ENCODE peak calls at places on chromosome 16, in eight cellular contexts. Z is GM23338, P is HCT116, U is pancreas, A is uterus, H is stomach, Q is cardiac muscle cell, N is breast epithelium. G is an unnamed sample. For H3K27me3, the result is how much of the 10 kb centered on the place peaks cover.

GRCh38 chr16:57562066-57562465 is 19.6 kb downstream of the ADGRG5 start:
- DNase-seq in P (no peak), N (no peak), A (no peak), Q (no peak), U (no peak), H (no peak), Z (no peak), G (no peak)

GRCh38 chr16:19757762-19758595 is 39.9 kb downstream of the IQCK start:
- DNase-seq in U (no peak), Q (no peak), A (no peak), Z (no peak), P (no peak), N (no peak), H (no peak), G (no peak)

GRCh38 chr16:3695610-3696369 is 21.5 kb downstream of the TRAP1 start:
- DNase-seq in Q (no peak), P (no peak), N (no peak), H (peak), U (peak), A (no peak), Z (no peak), G (no peak)

GRCh38 chr16:55340445-55340844 is 16.4 kb downstream of the IRX6 start:
- DNase-seq in N (no peak), A (no peak), Z (no peak), Q (no peak), P (no peak), H (no peak), U (no peak), G (no peak)

GRCh38 chr16:14489460-14489859 is 140.6 kb downstream of the PARN start:
- DNase-seq in N (no peak), Z (peak), U (no peak), A (no peak), H (no peak), P (peak), Q (peak), G (no peak)

GRCh38 chr16:78364501-78364900 is 265.0 kb downstream of the WWOX start:
- DNase-seq in P (no peak), U (no peak), Z (no peak), A (no peak), Q (no peak), N (no peak), H (no peak), G (no peak)

GRCh38 chr16:12260647-12261262 is 284.2 kb downstream of the SNX29 start:
- DNase-seq in U (no peak), P (peak), N (no peak), Z (peak), H (no peak), Q (peak), A (no peak), G (no peak)

GRCh38 chr16:68358951-68359350 is 48.1 kb downstream of the PRMT7 start:
- DNase-seq in N (no peak), U (peak), P (no peak), Q (no peak), H (no peak), A (no peak), Z (no peak), G (no peak)

GRCh38 chr16:30112197-30113030 is 923 bp downstream of the GDPD3 start:
- DNase-seq in Z (peak), U (peak), A (peak), H (peak), Q (peak), N (no peak), P (no peak), G (peak)

GRCh38 chr16:57013902-57014301 is 24.5 kb downstream of the NLRC5 start:
- DNase-seq in P (no peak), H (no peak), U (no peak), N (no peak), Q (no peak), Z (no peak), A (no peak), G (no peak)

GRCh38 chr16:54286330-54287017 is at the start of gene IRX3:
- DNase-seq in U (peak), H (peak), P (peak), Q (peak), A (peak), N (peak), Z (peak), G (no peak)

GRCh38 chr16:70805380-70805779 is 4.4 kb upstream of the VAC14 start:
- DNase-seq in Q (no peak), P (no peak), N (no peak), Z (peak), H (no peak), A (no peak), U (no peak), G (no peak)

GRCh38 chr16:17638134-17638533 is 167.4 kb upstream of the XYLT1 start:
- DNase-seq in Z (no peak), H (no peak), A (no peak), Q (no peak), U (no peak), N (no peak), P (no peak), G (no peak)

GRCh38 chr16:2429037-2429770 is at the start of gene CCNF:
- DNase-seq in N (peak), Z (peak), P (peak), Q (peak), U (peak), A (peak), H (peak), G (peak)

GRCh38 chr16:28309811-28310311 is 17.5 kb downstream of the SBK1 start:
- DNase-seq in U (no peak), H (no peak), A (no peak), Q (no peak), Z (no peak), P (no peak), N (no peak), G (no peak)

GRCh38 chr16:56977256-56977655 is 12.1 kb upstream of the NLRC5 start:
- DNase-seq in A (no peak), U (no peak), N (no peak), Q (no peak), Z (no peak), P (no peak), H (no peak), G (no peak)

GRCh38 chr16:82585675-82586074 is 41.1 kb upstream of the CDH13 start:
- DNase-seq in N (no peak), P (no peak), H (no peak), Q (no peak), Z (no peak), A (no peak), U (no peak), G (no peak)

GRCh38 chr16:68368602-68368944 is 57.8 kb downstream of the PRMT7 start:
- DNase-seq in H (no peak), U (peak), Q (no peak), A (no peak), P (no peak), N (no peak), Z (peak), G (no peak)

GRCh38 chr16:89962754-89963498 is 14.4 kb downstream of the DEF8 start:
- DNase-seq in P (no peak), Q (no peak), U (no peak), N (no peak), Z (no peak), H (no peak), A (no peak), G (no peak)

GRCh38 chr16:56632160-56632847 is at the start of gene MT1M:
- DNase-seq in A (peak), Q (peak), N (no peak), Z (peak), P (no peak), U (no peak), H (peak), G (peak)

GRCh38 chr16:81831722-81832126 is 52.6 kb downstream of the PLCG2 start:
- DNase-seq in N (peak), A (no peak), Q (no peak), Z (peak), H (peak), P (no peak), U (no peak), G (peak)

GRCh38 chr16:23119570-23119969 is 29.7 kb downstream of the USP31 start:
- DNase-seq in A (no peak), N (no peak), H (no peak), U (no peak), Q (no peak), Z (no peak), P (no peak), G (no peak)

GRCh38 chr16:7364054-7364407 is 31.4 kb downstream of the RBFOX1 start:
- DNase-seq in Z (no peak), P (no peak), N (no peak), H (no peak), Q (no peak), A (no peak), U (no peak), G (no peak)

GRCh38 chr16:87490091-87490798 is 2.6 kb downstream of the ZCCHC14 start:
- DNase-seq in U (no peak), Z (no peak), A (no peak), N (no peak), H (no peak), Q (no peak), P (no peak), G (no peak)

DNA sequence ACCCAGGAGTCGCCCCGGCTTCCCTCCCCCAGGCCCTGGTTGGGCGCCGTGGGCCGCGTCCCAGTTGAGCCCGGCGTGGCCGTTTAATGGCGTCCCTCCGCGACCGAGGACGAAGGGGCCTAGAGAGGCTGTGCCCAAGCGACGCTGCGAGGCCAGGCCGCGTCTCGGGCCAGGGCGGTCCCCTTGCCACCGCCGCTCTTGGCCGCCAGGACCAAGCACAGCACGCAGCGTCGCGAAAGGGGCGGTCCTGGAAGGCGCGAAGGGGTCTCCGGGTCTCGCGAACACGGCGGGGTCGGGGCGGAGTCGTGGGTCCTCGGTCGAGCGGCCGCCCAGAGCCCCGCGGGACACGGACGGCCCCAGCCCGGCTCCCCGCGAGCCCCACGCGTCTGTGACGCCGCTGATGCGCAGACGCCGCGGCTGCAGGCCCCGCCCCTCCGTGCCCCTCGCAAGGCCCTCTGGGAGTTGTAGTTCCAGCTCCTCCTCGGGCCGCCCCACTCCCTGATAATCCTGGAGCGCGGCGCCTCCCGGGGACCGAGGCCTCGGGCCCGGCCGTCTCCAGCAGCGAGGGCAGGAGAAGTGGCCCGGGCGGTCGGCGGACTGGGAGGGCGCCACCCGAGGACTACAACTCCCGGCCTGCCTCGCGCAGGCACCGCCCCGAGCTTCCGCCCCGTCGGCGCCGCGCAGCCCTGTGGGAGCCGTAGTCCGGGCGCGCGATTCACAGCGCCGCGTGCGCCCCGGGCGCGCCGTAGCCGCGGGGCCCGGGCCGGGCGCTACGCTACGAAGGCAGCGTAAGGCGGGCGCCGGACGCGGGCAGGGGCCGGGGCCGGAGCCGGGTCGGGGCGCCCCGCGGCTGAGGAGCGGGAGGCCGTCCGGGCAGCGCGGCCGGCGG is at the start of gene CAPN15:
- DNase-seq in U (peak), Q (peak), H (peak), A (peak), N (peak), Z (peak), P (peak), G (peak)
- TF ChIP-seq CTCF in U (no peak), Q (no peak), H (no peak), A (peak), N (peak), Z (no peak), P (no peak), G (no peak)

GRCh38 chr16:88871730-88872416 is 5.4 kb upstream of the PABPN1L start:
- DNase-seq in Z (no peak), Q (no peak), A (no peak), P (no peak), H (no peak), N (no peak), U (no peak), G (no peak)
- H3K27me3 ChIP-seq in Z (under half), Q (under half), A (under half), P (under half), H (under half), N (under half), U (under half), G (under half)

GRCh38 chr16:48497932-48498760 is 111.8 kb downstream of the N4BP1 start:
- DNase-seq in Q (no peak), N (no peak), H (peak), A (peak), P (no peak), Z (no peak), U (peak), G (no peak)
- TF ChIP-seq CTCF in Q (no peak), N (no peak), H (no peak), A (no peak), P (no peak), Z (no peak), U (no peak), G (no peak)

DNA sequence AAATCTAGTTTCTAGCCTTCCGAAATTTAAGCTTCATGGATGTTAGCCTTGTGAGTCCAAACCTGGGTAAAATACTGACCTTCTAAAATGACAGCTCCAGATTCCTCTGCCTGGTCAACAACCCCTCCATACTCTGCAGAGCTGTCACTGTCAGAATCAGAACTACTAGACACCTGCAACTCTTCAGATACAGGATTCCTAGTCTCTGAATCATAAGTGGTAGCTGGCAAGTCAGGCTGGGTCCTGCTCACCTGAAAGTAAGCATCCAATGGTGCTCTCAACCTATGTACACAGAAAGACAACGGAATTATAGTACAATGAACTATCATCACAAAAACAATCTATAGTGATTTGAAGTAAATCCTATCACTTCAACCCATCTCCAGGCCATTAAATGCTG is 14.8 kb downstream of the RFWD3 start:
- DNase-seq in Z (no peak), Q (no peak), A (no peak), U (no peak), H (no peak), P (no peak), N (no peak), G (no peak)
- H3K27me3 ChIP-seq in Z (under half), Q (under half), A (under half), U (under half), H (under half), P (under half), N (under half), G (under half)

GRCh38 chr16:84141143-84141670 is 3.8 kb downstream of the HSDL1 start:
- DNase-seq in Z (peak), Q (no peak), H (no peak), U (no peak), A (no peak), N (no peak), P (peak), G (no peak)
- TF ChIP-seq CTCF in Z (no peak), Q (no peak), H (no peak), U (no peak), A (no peak), N (no peak), P (peak), G (no peak)

GRCh38 chr16:86048221-86048620 is 149.3 kb downstream of the IRF8 start:
- DNase-seq in Q (no peak), A (no peak), P (no peak), Z (no peak), N (no peak), U (peak), H (no peak), G (peak)
- H3K27me3 ChIP-seq in Q (under half), A (under half), P (under half), Z (under half), N (half or more), U (under half), H (under half), G (under half)

DNA sequence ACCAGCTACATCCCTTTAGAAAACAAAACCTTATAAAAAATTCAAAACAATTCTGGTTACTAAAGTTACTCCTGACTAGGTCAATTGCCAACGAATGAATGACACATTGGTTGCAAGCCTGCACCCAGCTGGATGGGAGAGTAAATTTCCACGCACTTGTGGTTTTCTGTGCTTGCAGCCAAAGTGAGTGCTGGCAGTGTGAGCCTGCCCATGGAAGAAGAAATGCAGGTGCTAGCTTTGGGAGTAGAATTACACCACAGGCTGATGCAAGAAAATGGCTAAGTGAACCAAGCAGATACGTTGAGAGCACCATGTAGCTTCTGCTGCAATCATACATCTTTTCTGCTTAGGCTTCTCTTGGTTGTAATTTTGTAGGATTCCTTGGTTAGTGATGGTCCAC is 74.6 kb downstream of the SYCE1L start:
- DNase-seq in A (no peak), Z (peak), U (no peak), H (no peak), Q (no peak), P (no peak), N (no peak), G (peak)
- TF ChIP-seq CTCF in A (no peak), Z (no peak), U (no peak), H (no peak), Q (no peak), P (no peak), N (no peak), G (no peak)